ENCODE peak calls at places on chromosomes 12 and 14, in seven cellular contexts. L is omental fat pad; H is tibial nerve; Z is fibroblast of pulmonary artery; X is astrocyte of the cerebellum; S is neural crest cell; T is CD8-positive, alpha-beta T cell. J is an unnamed sample.

GRCh38 chr12:128353271-128353670 is 86.3 kb downstream of the TMEM132C start:
- DNase-seq in S (no peak), X (no peak), H (no peak), L (no peak), Z (no peak), T (no peak), J (no peak)

GRCh38 chr14:72665259-72665658 is 228.6 kb downstream of the DPF3 start:
- DNase-seq in Z (peak), T (no peak), X (peak), H (no peak), L (no peak), S (no peak), J (no peak)

GRCh38 chr12:15834575-15834974 is 45.4 kb upstream of the EPS8 start:
- DNase-seq in H (no peak), T (no peak), Z (no peak), S (no peak), L (no peak), X (no peak), J (no peak)

GRCh38 chr12:106128526-106129430 is 10.0 kb downstream of the NUAK1 start:
- DNase-seq in X (no peak), L (no peak), Z (no peak), H (no peak), S (no peak), T (no peak), J (no peak)

GRCh38 chr14:52013984-52014600 is 24.7 kb downstream of the RTRAF start:
- DNase-seq in T (no peak), L (no peak), X (no peak), H (no peak), Z (no peak), S (peak), J (peak)

GRCh38 chr14:23414254-23414653 is 6.2 kb upstream of the MYH6 start:
- DNase-seq in T (no peak), X (no peak), Z (no peak), L (no peak), H (no peak), S (no peak), J (no peak)

GRCh38 chr14:55734731-55735130 is 154.7 kb downstream of the KTN1 start:
- DNase-seq in X (no peak), Z (no peak), S (no peak), T (no peak), L (no peak), H (no peak), J (no peak)

GRCh38 chr12:9787340-9787737 is 26.6 kb upstream of the CD69 start:
- DNase-seq in S (no peak), X (peak), L (no peak), H (no peak), Z (peak), T (no peak), J (no peak)

GRCh38 chr14:31902915-31903646 is 174.0 kb upstream of the ARHGAP5 start:
- DNase-seq in T (no peak), S (no peak), H (no peak), L (no peak), Z (no peak), X (no peak), J (no peak)

GRCh38 chr14:52051251-52051650 is 17.6 kb downstream of the NID2 start:
- DNase-seq in L (no peak), T (no peak), S (no peak), X (no peak), H (no peak), Z (no peak), J (no peak)

GRCh38 chr12:115885040-115885439 is 392.5 kb downstream of the MED13L start:
- DNase-seq in S (no peak), T (no peak), H (no peak), Z (no peak), L (no peak), X (no peak), J (no peak)

GRCh38 chr14:98112211-98112780 is 1159.7 kb downstream of the BCL11B start:
- DNase-seq in S (no peak), H (no peak), T (no peak), Z (no peak), X (no peak), L (no peak), J (no peak)

GRCh38 chr12:54861927-54862326 is 7.6 kb downstream of the MUCL1 start:
- DNase-seq in X (no peak), S (no peak), Z (no peak), H (no peak), T (no peak), L (no peak), J (no peak)

GRCh38 chr12:49552014-49552413 is 13.2 kb downstream of the KCNH3 start:
- DNase-seq in X (no peak), T (no peak), Z (peak), S (no peak), H (no peak), L (no peak), J (no peak)

DNA sequence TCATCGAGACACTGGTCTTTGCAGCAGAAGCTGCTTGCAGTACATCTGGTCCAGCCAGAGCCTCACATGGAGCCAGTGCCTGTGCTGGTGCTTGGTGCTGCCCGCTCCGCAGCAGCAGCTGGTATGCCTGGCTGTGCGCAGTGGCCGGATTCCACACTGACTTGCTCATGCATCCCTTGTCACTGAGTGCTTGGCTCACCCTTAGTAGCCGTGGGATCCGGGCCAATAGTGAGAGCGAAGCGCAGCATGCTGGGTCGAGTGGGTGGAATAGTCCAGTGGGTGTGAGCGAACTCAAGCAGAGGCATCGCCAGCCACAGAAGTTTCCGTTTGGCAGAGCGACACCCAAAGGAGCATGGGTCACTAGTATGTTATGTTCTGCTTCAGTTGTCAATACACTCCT is 10.1 kb upstream of the FBXO33 start:
- DNase-seq in L (no peak), H (no peak), X (no peak), T (no peak), Z (no peak), S (no peak), J (no peak)
- TF ChIP-seq CTCF in L (no peak), H (no peak), X (no peak), T (no peak), Z (no peak), S (no peak), J (no peak)

DNA sequence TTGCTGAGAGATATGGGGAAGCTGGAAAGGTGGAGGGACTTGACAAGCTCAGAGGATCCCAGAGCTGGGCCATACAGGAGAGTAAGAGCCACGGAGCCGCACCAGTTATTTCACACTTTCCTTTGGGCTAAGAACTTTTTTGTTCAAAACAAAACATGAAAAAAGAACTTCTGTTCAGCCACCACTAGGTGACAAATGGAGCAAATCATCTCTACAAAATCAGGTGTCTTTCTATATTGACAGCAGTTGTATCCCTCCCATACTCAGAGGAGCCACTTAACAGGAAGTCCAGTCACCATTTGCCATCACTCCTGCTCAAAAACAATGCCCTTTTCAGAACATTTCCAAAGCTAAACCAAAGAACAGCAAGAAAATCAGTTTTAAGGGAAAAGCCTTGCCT is 70.3 kb upstream of the DBX2 start:
- DNase-seq in L (no peak), H (no peak), T (no peak), X (no peak), S (no peak), Z (no peak), J (no peak)
- TF ChIP-seq CTCF in L (no peak), H (no peak), T (no peak), X (no peak), S (no peak), Z (no peak), J (peak)

GRCh38 chr12:51924551-51925399 is 17.5 kb downstream of the ACVRL1 start:
- DNase-seq in S (no peak), X (no peak), L (no peak), Z (no peak), H (no peak), T (no peak), J (no peak)

GRCh38 chr12:51923506-51924365 is 16.4 kb downstream of the ACVRL1 start:
- DNase-seq in H (peak), X (no peak), T (peak), L (no peak), S (peak), Z (peak), J (peak)

GRCh38 chr12:51925400-51926063 is 18.2 kb downstream of the ACVRL1 start:
- DNase-seq in T (no peak), Z (no peak), H (no peak), S (no peak), L (no peak), X (no peak), J (no peak)

GRCh38 chr12:51926064-51926632 is 18.8 kb downstream of the ACVRL1 start:
- DNase-seq in H (no peak), S (no peak), T (no peak), Z (peak), L (no peak), X (no peak), J (peak)

GRCh38 chr12:51926718-51927117 is 19.4 kb downstream of the ACVRL1 start:
- DNase-seq in T (peak), X (no peak), Z (peak), S (no peak), L (no peak), H (no peak), J (peak)
- TF ChIP-seq CTCF in T (peak), X (peak), Z (peak), S (peak), L (no peak), H (peak), J (peak)

DNA sequence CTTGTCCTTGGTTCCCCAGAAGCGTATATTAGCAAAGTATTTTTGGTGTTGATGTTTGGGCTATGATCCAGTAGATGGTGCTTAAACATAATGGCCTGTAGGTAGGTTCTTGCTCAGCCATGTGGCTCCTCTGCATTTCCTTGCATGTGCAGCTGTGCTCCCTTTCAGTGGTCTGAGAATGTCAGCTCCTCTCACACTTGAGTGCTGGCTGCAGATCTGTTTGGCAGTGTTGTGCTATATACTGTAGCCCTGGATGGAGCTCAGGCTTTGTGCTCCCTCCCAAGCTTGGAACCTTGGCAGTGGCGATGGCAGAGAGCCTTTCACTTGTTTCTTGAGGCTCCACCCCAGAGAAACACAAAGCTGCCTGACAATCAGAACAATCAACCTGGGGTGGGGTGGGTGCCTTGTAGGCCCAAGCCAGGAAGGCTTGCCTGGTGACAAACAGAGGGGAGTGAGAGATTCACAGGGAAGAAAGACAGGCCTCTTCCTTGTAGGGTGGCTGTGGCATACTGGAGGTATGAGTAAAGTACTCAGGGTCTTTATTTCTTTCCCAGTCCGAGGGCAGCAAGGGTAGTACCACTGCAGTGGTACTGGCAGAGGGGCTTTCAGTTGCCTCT is 255.3 kb downstream of the RAD51B start:
- DNase-seq in Z (peak), T (no peak), X (no peak), H (no peak), S (no peak), L (no peak), J (no peak)
- TF ChIP-seq CTCF in Z (no peak), T (no peak), X (no peak), H (no peak), S (no peak), L (no peak), J (no peak)

GRCh38 chr14:22318951-22319350 is 270.1 kb downstream of the DAD1 start:
- DNase-seq in X (no peak), T (no peak), Z (no peak), L (no peak), S (no peak), H (no peak), J (no peak)

GRCh38 chr14:22319526-22320352 is 269.3 kb downstream of the DAD1 start:
- DNase-seq in S (peak), T (no peak), X (no peak), L (no peak), Z (peak), H (peak), J (peak)

GRCh38 chr14:22315336-22315735 is 273.7 kb downstream of the DAD1 start:
- DNase-seq in Z (no peak), T (no peak), H (no peak), X (no peak), S (no peak), L (no peak), J (no peak)

GRCh38 chr14:22316473-22316872 is 272.6 kb downstream of the DAD1 start:
- DNase-seq in H (no peak), S (no peak), Z (no peak), L (no peak), X (no peak), T (no peak), J (no peak)

DNA sequence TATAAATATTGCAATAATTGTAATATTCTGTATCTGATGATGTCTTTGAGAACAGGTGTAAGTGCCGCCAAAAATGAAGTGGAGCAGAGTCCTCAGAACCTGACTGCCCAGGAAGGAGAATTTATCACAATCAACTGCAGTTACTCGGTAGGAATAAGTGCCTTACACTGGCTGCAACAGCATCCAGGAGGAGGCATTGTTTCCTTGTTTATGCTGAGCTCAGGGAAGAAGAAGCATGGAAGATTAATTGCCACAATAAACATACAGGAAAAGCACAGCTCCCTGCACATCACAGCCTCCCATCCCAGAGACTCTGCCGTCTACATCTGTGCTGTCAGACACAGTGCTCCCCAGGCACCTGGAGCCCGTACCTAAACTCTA is 268.7 kb downstream of the DAD1 start:
- DNase-seq in S (no peak), L (no peak), X (no peak), T (no peak), Z (no peak), H (no peak), J (no peak)
- TF ChIP-seq CTCF in S (no peak), L (no peak), X (no peak), T (no peak), Z (no peak), H (no peak), J (no peak)

GRCh38 chr12:125734137-125734536 is 668.9 kb downstream of the AACS start:
- DNase-seq in L (no peak), X (no peak), S (no peak), T (no peak), Z (no peak), H (no peak), J (no peak)
- TF ChIP-seq CTCF in L (no peak), X (no peak), S (no peak), T (no peak), Z (no peak), H (no peak), J (no peak)

GRCh38 chr14:75587388-75587787 is 9.0 kb downstream of the FLVCR2 start:
- DNase-seq in Z (no peak), S (no peak), T (no peak), L (no peak), H (no peak), X (no peak), J (no peak)

GRCh38 chr14:75589896-75590295 is 11.5 kb downstream of the FLVCR2 start:
- DNase-seq in Z (no peak), T (no peak), X (no peak), S (no peak), H (no peak), L (no peak), J (no peak)

GRCh38 chr14:75595211-75595610 is 16.8 kb downstream of the FLVCR2 start:
- DNase-seq in H (no peak), T (no peak), L (no peak), X (no peak), Z (no peak), S (no peak), J (no peak)

GRCh38 chr14:75591987-75592575 is 13.7 kb downstream of the FLVCR2 start:
- DNase-seq in S (no peak), L (no peak), T (no peak), X (no peak), H (no peak), Z (no peak), J (no peak)

GRCh38 chr14:75591331-75591946 is 13.0 kb downstream of the FLVCR2 start:
- DNase-seq in H (no peak), L (no peak), X (no peak), Z (no peak), S (no peak), T (no peak), J (no peak)
- TF ChIP-seq CTCF in H (no peak), L (no peak), X (no peak), Z (no peak), S (no peak), T (no peak), J (no peak)

GRCh38 chr12:110248096-110248447 is 33.0 kb upstream of the ATP2A2 start:
- DNase-seq in H (no peak), X (no peak), S (no peak), T (no peak), L (no peak), Z (no peak), J (no peak)

GRCh38 chr12:110251381-110251780 is 29.7 kb upstream of the ATP2A2 start:
- DNase-seq in T (no peak), H (no peak), L (no peak), S (no peak), Z (no peak), X (no peak), J (no peak)

GRCh38 chr12:110247340-110248095 is 33.5 kb upstream of the ATP2A2 start:
- DNase-seq in T (no peak), Z (no peak), L (no peak), X (no peak), H (no peak), S (no peak), J (no peak)

GRCh38 chr12:110249105-110249504 is 31.9 kb upstream of the ATP2A2 start:
- DNase-seq in L (no peak), S (no peak), T (no peak), Z (no peak), X (no peak), H (no peak), J (no peak)

DNA sequence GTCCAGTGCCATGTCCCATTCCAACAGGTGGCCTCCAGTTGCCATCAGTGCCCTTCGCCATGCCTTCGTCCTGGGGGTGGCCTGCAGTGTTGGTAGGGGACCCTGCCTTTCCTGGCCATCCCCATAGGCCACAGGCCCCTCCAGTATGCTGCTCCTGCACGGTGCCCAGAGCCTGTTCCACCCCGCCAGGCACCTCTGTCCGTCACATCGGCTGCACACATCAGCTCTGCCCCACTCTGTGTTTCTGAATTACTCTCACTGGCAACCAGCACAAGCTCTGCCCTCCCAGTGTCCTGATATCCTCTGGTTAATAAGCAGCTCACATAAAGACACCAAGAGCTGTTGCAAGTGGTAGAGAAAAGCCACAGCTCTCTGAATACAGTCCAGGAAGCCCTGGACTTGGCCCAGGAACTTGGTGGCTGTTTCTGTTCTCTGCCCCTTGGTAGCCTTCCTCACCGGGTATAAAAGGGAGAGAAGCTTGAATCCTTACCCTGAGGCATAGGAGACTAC is 31.3 kb upstream of the ATP2A2 start:
- DNase-seq in L (no peak), Z (no peak), S (no peak), T (no peak), X (no peak), H (no peak), J (no peak)
- TF ChIP-seq CTCF in L (no peak), Z (no peak), S (no peak), T (no peak), X (no peak), H (no peak), J (no peak)

GRCh38 chr14:85416771-85417170 is 113.2 kb upstream of the FLRT2 start:
- DNase-seq in H (no peak), X (peak), Z (peak), L (no peak), T (no peak), S (no peak), J (no peak)

GRCh38 chr14:85414142-85414541 is 115.8 kb upstream of the FLRT2 start:
- DNase-seq in Z (peak), X (no peak), H (no peak), S (no peak), T (no peak), L (no peak), J (no peak)

GRCh38 chr14:85412756-85413155 is 117.2 kb upstream of the FLRT2 start:
- DNase-seq in L (no peak), S (no peak), H (no peak), T (no peak), X (no peak), Z (no peak), J (no peak)

GRCh38 chr14:85417396-85417795 is 112.5 kb upstream of the FLRT2 start:
- DNase-seq in T (no peak), Z (no peak), S (no peak), H (no peak), L (no peak), X (no peak), J (no peak)

DNA sequence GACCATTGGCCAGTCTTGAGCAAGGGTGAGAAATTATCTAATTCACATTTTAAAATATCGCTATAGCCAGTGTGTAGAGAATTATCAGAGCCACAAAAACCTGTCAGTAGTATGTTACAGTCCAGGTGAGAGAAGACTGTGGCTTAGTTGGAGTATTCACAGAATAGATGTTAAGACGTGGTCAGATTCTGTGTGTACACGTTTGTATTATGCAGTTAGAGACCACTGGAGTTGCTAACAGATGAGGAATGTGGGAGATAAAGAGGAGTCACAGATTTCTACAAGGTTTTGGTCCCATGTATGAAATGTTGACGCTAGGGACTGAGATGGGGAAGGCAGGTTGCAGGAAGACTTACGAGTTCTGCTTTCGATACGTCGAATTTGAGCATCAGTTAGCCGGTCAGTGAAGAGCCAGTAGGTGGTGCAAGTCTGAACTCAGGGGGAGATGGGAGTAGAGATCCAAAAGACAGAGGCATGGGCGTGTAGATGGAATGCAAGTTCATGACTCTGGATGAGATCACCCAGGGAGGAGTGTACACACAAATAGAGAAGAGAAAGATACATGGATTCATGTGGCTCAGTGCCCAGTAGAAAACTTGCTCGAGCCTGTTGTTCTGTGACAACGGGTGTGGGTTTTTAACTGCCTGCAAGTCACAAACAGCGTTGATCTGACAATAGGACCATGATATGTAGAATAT is 114.8 kb upstream of the FLRT2 start:
- DNase-seq in Z (peak), T (no peak), H (peak), L (no peak), S (no peak), X (peak), J (no peak)
- TF ChIP-seq CTCF in Z (peak), T (no peak), H (no peak), L (no peak), S (no peak), X (peak), J (no peak)

GRCh38 chr12:5889381-5890047 is 55.5 kb downstream of the ANO2 start:
- DNase-seq in L (no peak), Z (no peak), H (no peak), S (no peak), T (no peak), X (no peak), J (no peak)
- TF ChIP-seq CTCF in L (no peak), Z (no peak), H (no peak), S (peak), T (no peak), X (no peak), J (no peak)

J was measured in endothelial cell.